ENCODE peak calls at places on chromosomes 6 and 20, in ten cellular contexts. T is CD8-positive, alpha-beta T cell; L is activated B cell treated with CpG ODN at 0.5 μM for 24 hours; W is tibial artery; U is epithelial cell of proximal tubule; Q is mesothelial cell of epicardium; K is tibial nerve; D is SK-N-SH; H is HCT116; B is AG04450. Y is an unnamed sample.

GRCh38 chr6:56911847-56912246 is 43.1 kb upstream of the BEND6 start:
- DNase-seq in T (no peak), L (no peak), W (no peak), U (no peak), Q (no peak), K (no peak), D (no peak), H (peak), B (peak), Y (no peak)

GRCh38 chr6:156828280-156828703 is 51.1 kb downstream of the ARID1B start:
- DNase-seq in T (no peak), L (no peak), W (no peak), U (peak), Q (no peak), K (no peak), D (no peak), H (peak), B (peak), Y (no peak)

GRCh38 chr6:112086744-112087135 is 542 bp downstream of the TUBE1 start:
- DNase-seq in T (no peak), L (no peak), W (no peak), U (peak), Q (no peak), K (peak), D (peak), H (peak), B (no peak), Y (no peak)

GRCh38 chr6:157226026-157226639 is 97.2 kb downstream of the TMEM242 start:
- DNase-seq in T (no peak), L (no peak), W (peak), U (no peak), Q (no peak), K (peak), D (no peak), H (no peak), B (no peak), Y (no peak)

GRCh38 chr6:43428112-43428570 is 800 bp downstream of the ABCC10 start:
- DNase-seq in T (no peak), L (no peak), W (no peak), U (no peak), Q (no peak), K (no peak), D (no peak), H (no peak), B (no peak), Y (no peak)

GRCh38 chr20:43840382-43841070 is 74.1 kb upstream of the TOX2 start:
- DNase-seq in T (peak), L (no peak), W (no peak), U (no peak), Q (no peak), K (no peak), D (peak), H (peak), B (no peak), Y (peak)

GRCh38 chr6:11833626-11834592 is 55.3 kb upstream of the ADTRP start:
- DNase-seq in T (no peak), L (no peak), W (no peak), U (no peak), Q (no peak), K (no peak), D (no peak), H (no peak), B (no peak), Y (no peak)

GRCh38 chr20:49594143-49594928 is 26.4 kb upstream of the PTGIS start:
- DNase-seq in T (peak), L (no peak), W (peak), U (no peak), Q (no peak), K (peak), D (no peak), H (no peak), B (peak), Y (no peak)

GRCh38 chr6:105675715-105676397 is 273.0 kb upstream of the PREP start:
- DNase-seq in T (no peak), L (no peak), W (no peak), U (peak), Q (no peak), K (no peak), D (peak), H (peak), B (peak), Y (no peak)

GRCh38 chr6:42326248-42326647 is 108.6 kb upstream of the MRPS10 start:
- DNase-seq in T (no peak), L (no peak), W (no peak), U (no peak), Q (no peak), K (no peak), D (no peak), H (no peak), B (no peak), Y (no peak)

GRCh38 chr6:148611213-148611612 is 135.6 kb upstream of the UST start:
- DNase-seq in T (no peak), L (no peak), W (peak), U (no peak), Q (no peak), K (peak), D (no peak), H (no peak), B (no peak), Y (no peak)

GRCh38 chr6:15062311-15063252 is 183.3 kb upstream of the JARID2 start:
- DNase-seq in T (no peak), L (no peak), W (no peak), U (no peak), Q (no peak), K (no peak), D (no peak), H (no peak), B (peak), Y (no peak)

GRCh38 chr6:52098649-52099184 is 11.3 kb upstream of the PKHD1 start:
- DNase-seq in T (no peak), L (no peak), W (no peak), U (no peak), Q (no peak), K (no peak), D (peak), H (no peak), B (no peak), Y (no peak)
- TF ChIP-seq CTCF in T (no peak), L (no peak), W (no peak), U (no peak), Q (no peak), K (no peak), D (peak), H (no peak), B (no peak), Y (no peak)

GRCh38 chr6:90082847-90083246 is 188.6 kb downstream of the GJA10 start:
- DNase-seq in T (no peak), L (no peak), W (no peak), U (no peak), Q (no peak), K (no peak), D (no peak), H (no peak), B (no peak), Y (no peak)
- TF ChIP-seq CTCF in T (no peak), L (no peak), W (no peak), U (no peak), Q (no peak), K (no peak), D (no peak), H (no peak), B (no peak), Y (no peak)

GRCh38 chr20:22386300-22386623 is 198.1 kb downstream of the FOXA2 start:
- DNase-seq in T (no peak), L (no peak), W (no peak), U (no peak), Q (no peak), K (no peak), D (no peak), H (no peak), B (no peak), Y (no peak)
- TF ChIP-seq CTCF in T (no peak), L (no peak), W (no peak), U (no peak), Q (no peak), K (no peak), D (no peak), H (no peak), B (no peak), Y (no peak)

GRCh38 chr20:62596921-62597320 is 45.4 kb upstream of the SLCO4A1 start:
- DNase-seq in T (no peak), L (no peak), W (no peak), U (no peak), Q (no peak), K (no peak), D (no peak), H (no peak), B (no peak), Y (peak)
- TF ChIP-seq CTCF in T (no peak), L (no peak), W (no peak), U (no peak), Q (no peak), K (no peak), D (no peak), H (no peak), B (no peak), Y (no peak)

DNA sequence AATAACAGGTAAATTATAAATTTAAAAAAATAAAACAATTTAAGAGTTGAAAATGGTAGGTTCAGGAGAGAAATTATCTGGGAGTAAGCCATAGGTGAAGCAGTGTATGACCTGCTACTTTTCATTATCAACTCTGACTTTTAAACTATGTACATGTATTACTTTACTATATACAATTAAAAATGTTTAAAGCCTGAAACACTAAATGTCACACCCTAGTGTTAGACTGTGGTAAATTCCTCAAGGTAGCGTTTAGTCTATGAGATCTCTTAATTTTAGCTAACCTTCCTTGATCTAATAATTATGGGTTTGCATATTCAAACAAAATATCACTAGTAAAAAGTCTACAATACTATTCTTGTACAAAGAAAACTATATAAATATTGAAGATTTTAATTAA is 22.3 kb upstream of the TBC1D32 start:
- DNase-seq in T (no peak), L (no peak), W (no peak), U (no peak), Q (no peak), K (no peak), D (no peak), H (no peak), B (no peak), Y (no peak)
- TF ChIP-seq CTCF in T (no peak), L (no peak), W (no peak), U (peak), Q (no peak), K (no peak), D (peak), H (peak), B (peak), Y (no peak)

GRCh38 chr6:151379933-151380847 is 11.2 kb downstream of the ZBTB2 start:
- DNase-seq in T (no peak), L (no peak), W (no peak), U (no peak), Q (no peak), K (no peak), D (no peak), H (no peak), B (no peak), Y (no peak)

GRCh38 chr6:151375833-151376232 is 15.5 kb downstream of the ZBTB2 start:
- DNase-seq in T (no peak), L (no peak), W (no peak), U (no peak), Q (no peak), K (no peak), D (no peak), H (no peak), B (no peak), Y (no peak)

GRCh38 chr6:151377095-151377494 is 14.3 kb downstream of the ZBTB2 start:
- DNase-seq in T (no peak), L (no peak), W (no peak), U (no peak), Q (no peak), K (no peak), D (no peak), H (no peak), B (no peak), Y (no peak)

GRCh38 chr6:151374024-151374423 is 17.3 kb downstream of the ZBTB2 start:
- DNase-seq in T (no peak), L (no peak), W (no peak), U (no peak), Q (no peak), K (no peak), D (no peak), H (no peak), B (no peak), Y (no peak)

GRCh38 chr6:151376440-151376839 is 14.9 kb downstream of the ZBTB2 start:
- DNase-seq in T (no peak), L (no peak), W (no peak), U (no peak), Q (no peak), K (no peak), D (no peak), H (no peak), B (no peak), Y (no peak)
- TF ChIP-seq CTCF in T (no peak), L (no peak), W (no peak), U (no peak), Q (no peak), K (no peak), D (no peak), H (peak), B (peak), Y (no peak)

DNA sequence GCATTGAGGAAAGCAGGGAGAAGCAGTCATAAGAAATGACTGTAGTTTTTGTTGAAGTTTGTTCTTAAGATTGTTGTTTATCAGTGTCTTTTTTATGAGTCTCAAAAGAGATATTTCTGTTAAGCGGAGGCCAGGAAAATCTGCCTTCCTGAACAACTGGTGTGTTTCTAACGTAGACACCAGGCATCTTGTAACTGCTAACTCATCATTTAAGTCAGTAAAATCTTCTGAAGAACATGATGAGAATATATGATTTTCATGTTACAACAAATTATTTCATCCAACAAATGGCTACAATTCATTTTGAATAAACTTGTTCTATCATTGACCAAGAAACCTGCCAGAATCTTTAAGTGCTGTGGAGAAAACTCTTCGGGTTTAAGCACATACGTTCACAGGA is 84.0 kb downstream of the RPS12 start:
- DNase-seq in T (no peak), L (no peak), W (no peak), U (no peak), Q (no peak), K (no peak), D (no peak), H (no peak), B (no peak), Y (no peak)
- TF ChIP-seq CTCF in T (no peak), L (no peak), W (no peak), U (no peak), Q (no peak), K (no peak), D (no peak), H (no peak), B (no peak), Y (no peak)

Y was measured in glutamatergic neuron.